ENCODE peak calls at places on chromosome 7, in four cellular contexts. A, L, X and J are unnamed samples.

GRCh38 chr7:42315631-42316030 is 78.6 kb upstream of the GLI3 start:
- DNase-seq in A (no peak), L (peak), X (no peak), J (no peak)

GRCh38 chr7:50085344-50085743 is 7.7 kb downstream of the ZPBP start:
- DNase-seq in A (peak), L (no peak), X (no peak), J (no peak)

GRCh38 chr7:121372376-121373024 is 23.6 kb downstream of the FAM3C start:
- DNase-seq in A (no peak), L (peak), X (no peak), J (no peak)

GRCh38 chr7:66758964-66759628 is 18.6 kb downstream of the RABGEF1 start:
- DNase-seq in A (no peak), L (no peak), X (no peak), J (no peak)

GRCh38 chr7:49638166-49638565 is 135.3 kb upstream of the VWC2 start:
- DNase-seq in A (peak), L (no peak), X (no peak), J (peak)

GRCh38 chr7:21504021-21504420 is 38.8 kb upstream of the DNAH11 start:
- DNase-seq in A (peak), L (no peak), X (no peak), J (no peak)

GRCh38 chr7:112193915-112194502 is 12.2 kb downstream of the DOCK4 start:
- DNase-seq in A (no peak), L (no peak), X (no peak), J (no peak)

GRCh38 chr7:77727936-77728701 is 31.9 kb downstream of the RSBN1L start:
- DNase-seq in A (peak), L (peak), X (no peak), J (peak)

GRCh38 chr7:135558337-135558767 is 635 bp downstream of the NUP205 start:
- DNase-seq in A (peak), L (peak), X (no peak), J (peak)

GRCh38 chr7:138166681-138167080 is 90.4 kb downstream of the AKR1D1 start:
- DNase-seq in A (peak), L (no peak), X (no peak), J (no peak)

GRCh38 chr7:610531-611280 is 91.1 kb upstream of the PDGFA start:
- DNase-seq in A (no peak), L (peak), X (no peak), J (no peak)

GRCh38 chr7:150941351-150941982 is 36.7 kb downstream of the KCNH2 start:
- DNase-seq in A (no peak), L (no peak), X (no peak), J (no peak)

GRCh38 chr7:134458341-134458805 is 527 bp downstream of the AKR1B1 start:
- DNase-seq in A (peak), L (peak), X (no peak), J (peak)

GRCh38 chr7:132045481-132045980 is 489.1 kb upstream of the PODXL start:
- DNase-seq in A (no peak), L (no peak), X (no peak), J (no peak)

GRCh38 chr7:141558544-141559183 is 7.5 kb downstream of the AGK start:
- DNase-seq in A (no peak), L (peak), X (no peak), J (no peak)

GRCh38 chr7:70353310-70353947 is 755.2 kb downstream of the AUTS2 start:
- DNase-seq in A (peak), L (no peak), X (no peak), J (no peak)
- H3K56ac ChIP-seq in A (no peak), L (no peak), X (no peak), J (no peak)

GRCh38 chr7:44256459-44256858 is 55.7 kb downstream of the YKT6 start:
- DNase-seq in A (no peak), L (no peak), X (no peak), J (no peak)
- H3K56ac ChIP-seq in A (no peak), L (no peak), X (no peak), J (no peak)

GRCh38 chr7:2602736-2603387 is 28.9 kb upstream of the TTYH3 start:
- DNase-seq in A (no peak), L (no peak), X (no peak), J (no peak)
- H3K56ac ChIP-seq in A (no peak), L (no peak), X (no peak), J (no peak)

GRCh38 chr7:36366005-36366583 is 23.6 kb upstream of the ANLN start:
- DNase-seq in A (no peak), L (no peak), X (no peak), J (no peak)

GRCh38 chr7:36366649-36367560 is 22.8 kb upstream of the ANLN start:
- DNase-seq in A (peak), L (peak), X (peak), J (peak)

GRCh38 chr7:36370046-36370445 is 19.6 kb upstream of the ANLN start:
- DNase-seq in A (no peak), L (no peak), X (no peak), J (no peak)

GRCh38 chr7:36368496-36368895 is 21.2 kb upstream of the ANLN start:
- DNase-seq in A (no peak), L (no peak), X (no peak), J (no peak)

GRCh38 chr7:36367561-36367889 is 22.1 kb upstream of the ANLN start:
- DNase-seq in A (no peak), L (no peak), X (no peak), J (no peak)
- H3K56ac ChIP-seq in A (peak), L (no peak), X (no peak), J (no peak)

DNA sequence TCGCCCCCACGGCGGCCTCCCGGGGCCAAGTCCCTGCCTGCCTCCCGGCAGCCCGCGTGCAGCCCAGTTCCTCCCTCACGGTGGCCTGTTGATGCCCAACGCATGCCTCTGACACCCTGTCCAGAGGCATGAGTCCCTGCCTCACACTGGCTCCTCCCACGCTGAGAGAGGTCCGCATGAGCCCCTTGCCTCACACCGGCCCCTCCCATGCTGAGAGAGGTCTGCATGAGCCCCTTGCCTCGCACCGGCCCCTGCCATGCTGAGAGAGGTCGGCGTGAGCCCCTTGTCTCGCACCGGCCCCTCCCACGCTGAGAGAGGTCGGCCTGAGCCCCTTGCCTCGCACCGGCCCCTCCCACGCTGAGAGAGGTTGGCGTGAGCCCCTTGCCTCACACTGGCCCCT is 59.9 kb downstream of the CCDC201 start:
- DNase-seq in A (no peak), L (no peak), X (no peak), J (no peak)
- H3K56ac ChIP-seq in A (no peak), L (no peak), X (no peak), J (no peak)

GRCh38 chr7:8278183-8278582 is 16.2 kb upstream of the ICA1 start:
- DNase-seq in A (no peak), L (no peak), X (no peak), J (no peak)
- H3K56ac ChIP-seq in A (no peak), L (no peak), X (no peak), J (no peak)